ENCODE peak calls at places on chromosomes 16 and 17, in nine cellular contexts. M is OCI-LY7, U is AG08396, W is activated T-helper 1 cell treated with Interleukin-2 at 50 U/mL for 16 hours, I is A549, F is NCI-H524 treated with DMSO at 0.1 percent for 48 hours, R is NCI-H2081, H is memory B cell, V is Calu3. E is an unnamed sample.

GRCh38 chr17:11031787-11032186 is 193.9 kb upstream of the PIRT start:
- DNase-seq in M (no peak), U (no peak), W (no peak), I (peak; percentile 33), F (no peak), R (no peak), H (no peak), V (no peak), E (no peak)

GRCh38 chr17:14755002-14755401 is 454.1 kb downstream of the HS3ST3B1 start:
- DNase-seq in M (no peak), U (no peak), W (no peak), I (no peak), F (no peak), R (no peak), H (no peak), V (no peak), E (no peak)

GRCh38 chr16:54459509-54460235 is 173.1 kb upstream of the IRX3 start:
- DNase-seq in M (no peak), U (no peak), W (no peak), I (no peak), F (no peak), R (no peak), H (no peak), V (no peak), E (no peak)

GRCh38 chr17:78450696-78451344 is 72.4 kb downstream of the PGS1 start:
- DNase-seq in M (peak; percentile 15), U (no peak), W (no peak), I (no peak), F (peak; percentile 84), R (peak; percentile 20), H (no peak), V (no peak), E (peak; percentile 42)

GRCh38 chr17:78715000-78715771 is 66.9 kb downstream of the CYTH1 start:
- DNase-seq in M (peak; percentile 58), U (no peak), W (no peak), I (no peak), F (no peak), R (no peak), H (no peak), V (no peak), E (peak; percentile 59)

GRCh38 chr17:35087731-35088646 is 24.5 kb upstream of the RFFL start:
- DNase-seq in M (peak; percentile 18), U (peak; percentile 55), W (no peak), I (peak; percentile 75), F (no peak), R (peak; percentile 54), H (peak; percentile 21), V (peak; percentile 31), E (peak; percentile 67)

GRCh38 chr17:78655251-78655940 is 78.2 kb upstream of the DNAH17 start:
- DNase-seq in M (no peak), U (no peak), W (no peak), I (no peak), F (no peak), R (no peak), H (no peak), V (no peak), E (no peak)

GRCh38 chr16:66476328-66477027 is 49.4 kb downstream of the BEAN1 start:
- DNase-seq in M (peak; percentile 78), U (peak; percentile 42), W (no peak), I (peak; percentile 25), F (no peak), R (no peak), H (peak; percentile 20), V (peak; percentile 61), E (peak; percentile 24)

GRCh38 chr17:17073006-17073626 is 30.9 kb downstream of the MPRIP start:
- DNase-seq in M (no peak), U (no peak), W (no peak), I (no peak), F (no peak), R (no peak), H (no peak), V (no peak), E (no peak)

GRCh38 chr17:65518256-65518655 is 43.2 kb downstream of the AXIN2 start:
- DNase-seq in M (no peak), U (peak; percentile 70), W (no peak), I (no peak), F (no peak), R (no peak), H (no peak), V (no peak), E (no peak)

GRCh38 chr16:86118467-86119307 is 219.7 kb downstream of the IRF8 start:
- DNase-seq in M (no peak), U (peak; percentile 61), W (no peak), I (no peak), F (no peak), R (no peak), H (no peak), V (peak; percentile 52), E (no peak)

GRCh38 chr17:27475070-27475673 is 18.9 kb downstream of the KSR1 start:
- DNase-seq in M (no peak), U (no peak), W (no peak), I (no peak), F (no peak), R (no peak), H (no peak), V (no peak), E (no peak)

GRCh38 chr17:13518271-13519000 is 83.3 kb downstream of the HS3ST3A1 start:
- DNase-seq in M (no peak), U (peak; percentile 25), W (no peak), I (no peak), F (no peak), R (no peak), H (no peak), V (no peak), E (no peak)

GRCh38 chr17:39739020-39739884 is 1.5 kb downstream of the GRB7 start:
- DNase-seq in M (peak; percentile 45), U (peak; percentile 69), W (no peak), I (peak; percentile 80), F (no peak), R (peak; percentile 87), H (no peak), V (peak; percentile 100), E (no peak)

GRCh38 chr16:7294020-7294419 is 38.6 kb upstream of the RBFOX1 start:
- DNase-seq in M (no peak), U (no peak), W (no peak), I (no peak), F (no peak), R (no peak), H (no peak), V (no peak), E (no peak)

GRCh38 chr16:82379601-82380000 is 209.6 kb upstream of the MPHOSPH6 start:
- DNase-seq in M (no peak), U (no peak), W (no peak), I (no peak), F (peak; percentile 99), R (no peak), H (no peak), V (no peak), E (no peak)

GRCh38 chr17:77619851-77620250 is 338.7 kb upstream of the TNRC6C start:
- DNase-seq in M (no peak), U (peak; percentile 45), W (no peak), I (peak; percentile 45), F (no peak), R (no peak), H (no peak), V (no peak), E (no peak)

GRCh38 chr17:40755231-40755630 is at the start of gene KRT25:
- DNase-seq in M (no peak), U (no peak), W (no peak), I (no peak), F (no peak), R (no peak), H (no peak), V (no peak), E (no peak)

GRCh38 chr17:28816540-28816939 is 26.1 kb downstream of the FAM222B start:
- DNase-seq in M (no peak), U (no peak), W (no peak), I (no peak), F (no peak), R (no peak), H (no peak), V (no peak), E (no peak)

GRCh38 chr16:89489731-89490385 is 503 bp downstream of the ANKRD11 start:
- DNase-seq in M (no peak), U (no peak), W (no peak), I (no peak), F (no peak), R (no peak), H (no peak), V (no peak), E (no peak)

GRCh38 chr17:416293-417206 is 63.9 kb upstream of the RPH3AL start:
- DNase-seq in M (peak; percentile 79), U (no peak), W (no peak), I (no peak), F (no peak), R (no peak), H (peak; percentile 44), V (no peak), E (no peak)

GRCh38 chr16:74466872-74467271 is 45.6 kb upstream of the CLEC18B start:
- DNase-seq in M (no peak), U (no peak), W (no peak), I (no peak), F (no peak), R (no peak), H (no peak), V (no peak), E (no peak)

E was measured in dermis blood vessel endothelial cell.